ENCODE peak calls at places on chromosomes 6 and 20, in ten cellular contexts. U is activated CD4-positive, alpha-beta T cell treated with anti-CD3 and anti-CD28 coated beads for 4 hours; N is SK-MEL-5; F is CD8-positive, alpha-beta T cell; J is COR-L47; D is amygdala; P is BJ; K is breast epithelium; E is left ventricle myocardium inferior; Q is NCI-H2171 treated with DMSO at 0.1 percent for 48 hours. C is an unnamed sample.

GRCh38 chr20:36482044-36482473 is 59.3 kb upstream of the MYL9 start:
- DNase-seq in U (no peak), N (peak; percentile 97), F (no peak), J (peak; percentile 40), D (peak; percentile 45), P (no peak), K (no peak), E (peak; percentile 68), Q (peak; percentile 98), C (peak; percentile 65)

GRCh38 chr6:47362857-47363461 is 53.3 kb upstream of the TNFRSF21 start:
- DNase-seq in U (no peak), N (no peak), F (no peak), J (no peak), D (no peak), P (no peak), K (no peak), E (no peak), Q (no peak), C (no peak)

GRCh38 chr20:2799688-2800589 is 488 bp downstream of the CPXM1 start:
- DNase-seq in U (no peak), N (no peak), F (no peak), J (no peak), D (no peak), P (no peak), K (no peak), E (no peak), Q (peak; percentile 10), C (no peak)

GRCh38 chr20:63295422-63295821 is 2.4 kb downstream of the COL20A1 start:
- DNase-seq in U (no peak), N (no peak), F (no peak), J (no peak), D (no peak), P (no peak), K (no peak), E (no peak), Q (no peak), C (peak; percentile 67)

GRCh38 chr6:18141805-18142590 is 12.9 kb downstream of the TPMT start:
- DNase-seq in U (no peak), N (no peak), F (no peak), J (peak; percentile 90), D (no peak), P (no peak), K (no peak), E (no peak), Q (peak; percentile 82), C (no peak)

GRCh38 chr20:61886721-61887658 is 178.7 kb downstream of the TAF4 start:
- DNase-seq in U (no peak), N (peak; percentile 69), F (no peak), J (peak; percentile 50), D (peak; percentile 35), P (no peak), K (no peak), E (no peak), Q (peak; percentile 38), C (peak; percentile 67)

GRCh38 chr6:154638369-154638768 is 94.8 kb upstream of the SCAF8 start:
- DNase-seq in U (no peak), N (no peak), F (no peak), J (no peak), D (no peak), P (no peak), K (no peak), E (no peak), Q (no peak), C (no peak)

GRCh38 chr6:11921017-11921438 is 91.1 kb upstream of the HIVEP1 start:
- DNase-seq in U (no peak), N (no peak), F (no peak), J (no peak), D (peak; percentile 6), P (peak; percentile 89), K (no peak), E (peak; percentile 36), Q (no peak), C (no peak)

GRCh38 chr6:21045135-21045616 is 510.9 kb downstream of the CDKAL1 start:
- DNase-seq in U (no peak), N (no peak), F (no peak), J (no peak), D (no peak), P (no peak), K (no peak), E (no peak), Q (peak; percentile 9), C (no peak)